ENCODE peak calls at places on chromosome 15, in ten cellular contexts. U, R, N, B, I, D, T, O, Y and G are unnamed samples.

GRCh38 chr15:70653426-70653825 is 109.9 kb downstream of the UACA start:
- DNase-seq in U (no peak), R (no peak), N (no peak), B (no peak), I (no peak), D (no peak), T (no peak), O (no peak), Y (no peak), G (no peak)

GRCh38 chr15:64460737-64461576 is 579 bp downstream of the ZNF609 start:
- DNase-seq in U (peak), R (peak), N (peak), B (peak), I (peak), D (peak), T (peak), O (peak), Y (no peak), G (peak)

GRCh38 chr15:98643104-98643503 is 5.2 kb upstream of the IGF1R start:
- DNase-seq in U (no peak), R (no peak), N (no peak), B (no peak), I (no peak), D (no peak), T (no peak), O (no peak), Y (no peak), G (no peak)

GRCh38 chr15:77642793-77643430 is 10.2 kb upstream of the LINGO1 start:
- DNase-seq in U (no peak), R (no peak), N (no peak), B (no peak), I (no peak), D (no peak), T (no peak), O (no peak), Y (no peak), G (no peak)

GRCh38 chr15:40855706-40856234 is 11.9 kb downstream of the SPINT1 start:
- DNase-seq in U (no peak), R (no peak), N (no peak), B (no peak), I (no peak), D (no peak), T (no peak), O (no peak), Y (no peak), G (no peak)

GRCh38 chr15:70947369-70948335 is 55.0 kb downstream of the LRRC49 start:
- DNase-seq in U (no peak), R (no peak), N (no peak), B (no peak), I (no peak), D (no peak), T (no peak), O (no peak), Y (no peak), G (no peak)

GRCh38 chr15:99264125-99264524 is 12.8 kb downstream of the LRRC28 start:
- DNase-seq in U (no peak), R (no peak), N (no peak), B (no peak), I (no peak), D (no peak), T (no peak), O (no peak), Y (no peak), G (no peak)

GRCh38 chr15:52255008-52255407 is 40.6 kb downstream of the MYO5C start:
- DNase-seq in U (peak), R (no peak), N (no peak), B (no peak), I (no peak), D (no peak), T (no peak), O (no peak), Y (no peak), G (no peak)

GRCh38 chr15:27906802-27907201 is 192.3 kb downstream of the OCA2 start:
- DNase-seq in U (no peak), R (no peak), N (no peak), B (no peak), I (no peak), D (no peak), T (no peak), O (no peak), Y (no peak), G (no peak)

GRCh38 chr15:68797589-68798377 is 22.9 kb downstream of the ANP32A start:
- DNase-seq in U (no peak), R (no peak), N (peak), B (no peak), I (no peak), D (no peak), T (no peak), O (no peak), Y (no peak), G (no peak)

GRCh38 chr15:44775923-44776322 is 39.6 kb downstream of the TRIM69 start:
- DNase-seq in U (no peak), R (no peak), N (peak), B (no peak), I (no peak), D (peak), T (no peak), O (no peak), Y (no peak), G (no peak)

GRCh38 chr15:34799149-34799824 is 3.9 kb upstream of the ACTC1 start:
- DNase-seq in U (no peak), R (no peak), N (no peak), B (no peak), I (peak), D (peak), T (no peak), O (peak), Y (peak), G (no peak)

GRCh38 chr15:98953000-98953776 is 54.4 kb downstream of the PGPEP1L start:
- DNase-seq in U (no peak), R (no peak), N (no peak), B (no peak), I (no peak), D (no peak), T (no peak), O (no peak), Y (no peak), G (no peak)

GRCh38 chr15:62392411-62392810 is 227.3 kb upstream of the C2CD4B start:
- DNase-seq in U (peak), R (no peak), N (no peak), B (no peak), I (peak), D (peak), T (no peak), O (peak), Y (peak), G (no peak)

GRCh38 chr15:71002321-71002720 is 109.7 kb downstream of the LRRC49 start:
- DNase-seq in U (peak), R (no peak), N (no peak), B (no peak), I (no peak), D (no peak), T (no peak), O (no peak), Y (no peak), G (no peak)

GRCh38 chr15:68983821-68984517 is 30.5 kb upstream of the NOX5 start:
- DNase-seq in U (no peak), R (no peak), N (no peak), B (no peak), I (no peak), D (no peak), T (no peak), O (no peak), Y (no peak), G (no peak)

GRCh38 chr15:51708013-51708412 is 26.7 kb downstream of the SCG3 start:
- DNase-seq in U (no peak), R (no peak), N (no peak), B (no peak), I (no peak), D (no peak), T (no peak), O (no peak), Y (no peak), G (no peak)

GRCh38 chr15:70480196-70480856 is 283.0 kb downstream of the UACA start:
- DNase-seq in U (no peak), R (no peak), N (no peak), B (peak), I (no peak), D (no peak), T (no peak), O (no peak), Y (no peak), G (no peak)

GRCh38 chr15:38660726-38661125 is 96.1 kb upstream of the RASGRP1 start:
- DNase-seq in U (no peak), R (no peak), N (no peak), B (no peak), I (no peak), D (no peak), T (no peak), O (no peak), Y (no peak), G (no peak)

GRCh38 chr15:40702077-40702476 is 7.1 kb downstream of the RAD51 start:
- DNase-seq in U (no peak), R (no peak), N (no peak), B (no peak), I (no peak), D (no peak), T (no peak), O (no peak), Y (no peak), G (no peak)

GRCh38 chr15:100627789-100628395 is 25.5 kb downstream of the ASB7 start:
- DNase-seq in U (peak), R (no peak), N (peak), B (peak), I (peak), D (peak), T (peak), O (peak), Y (peak), G (peak)

GRCh38 chr15:37099321-37100108 is 834 bp downstream of the MEIS2 start:
- DNase-seq in U (peak), R (no peak), N (no peak), B (no peak), I (no peak), D (no peak), T (peak), O (peak), Y (peak), G (no peak)

GRCh38 chr15:56051700-56052099 is 58.3 kb upstream of the NEDD4 start:
- DNase-seq in U (no peak), R (no peak), N (no peak), B (no peak), I (no peak), D (no peak), T (no peak), O (no peak), Y (no peak), G (no peak)

GRCh38 chr15:56972426-56972825 is 54.0 kb downstream of the TCF12 start:
- DNase-seq in U (no peak), R (no peak), N (no peak), B (no peak), I (no peak), D (no peak), T (no peak), O (no peak), Y (no peak), G (no peak)

GRCh38 chr15:101314301-101314700 is 19.3 kb upstream of the SNRPA1 start:
- DNase-seq in U (no peak), R (no peak), N (no peak), B (no peak), I (no peak), D (no peak), T (no peak), O (no peak), Y (no peak), G (no peak)

GRCh38 chr15:57547243-57547755 is 44.4 kb upstream of the MYZAP start:
- DNase-seq in U (no peak), R (no peak), N (no peak), B (no peak), I (no peak), D (no peak), T (no peak), O (no peak), Y (no peak), G (no peak)

GRCh38 chr15:51647128-51647562 is 24.6 kb upstream of the DMXL2 start:
- DNase-seq in U (peak), R (no peak), N (peak), B (no peak), I (no peak), D (no peak), T (peak), O (peak), Y (no peak), G (no peak)

GRCh38 chr15:80832676-80833075 is 53.5 kb downstream of the CEMIP start:
- DNase-seq in U (no peak), R (no peak), N (no peak), B (no peak), I (no peak), D (peak), T (no peak), O (no peak), Y (no peak), G (no peak)

GRCh38 chr15:61115679-61116078 is 113.4 kb downstream of the RORA start:
- DNase-seq in U (peak), R (no peak), N (no peak), B (no peak), I (no peak), D (no peak), T (no peak), O (no peak), Y (no peak), G (no peak)

GRCh38 chr15:87711011-87711410 is 545.5 kb downstream of the NTRK3 start:
- DNase-seq in U (no peak), R (no peak), N (no peak), B (no peak), I (no peak), D (no peak), T (no peak), O (no peak), Y (no peak), G (no peak)

GRCh38 chr15:40334941-40335795 is 5.6 kb downstream of the CCDC9B start:
- DNase-seq in U (no peak), R (no peak), N (no peak), B (no peak), I (no peak), D (no peak), T (no peak), O (no peak), Y (no peak), G (no peak)

GRCh38 chr15:85950101-85950500 is 129.6 kb upstream of the AGBL1 start:
- DNase-seq in U (no peak), R (no peak), N (no peak), B (no peak), I (no peak), D (no peak), T (no peak), O (peak), Y (no peak), G (no peak)

GRCh38 chr15:77028451-77029165 is 33.7 kb downstream of the PSTPIP1 start:
- DNase-seq in U (no peak), R (peak), N (no peak), B (no peak), I (no peak), D (no peak), T (no peak), O (no peak), Y (no peak), G (no peak)

GRCh38 chr15:74802862-74803447 is 9.7 kb upstream of the LMAN1L start:
- DNase-seq in U (no peak), R (no peak), N (no peak), B (no peak), I (no peak), D (no peak), T (no peak), O (no peak), Y (no peak), G (no peak)

GRCh38 chr15:68801572-68802148 is 19.0 kb downstream of the ANP32A start:
- DNase-seq in U (no peak), R (no peak), N (no peak), B (no peak), I (no peak), D (no peak), T (no peak), O (no peak), Y (no peak), G (no peak)

GRCh38 chr15:85542895-85543331 is 162.5 kb downstream of the AKAP13 start:
- DNase-seq in U (no peak), R (no peak), N (no peak), B (no peak), I (no peak), D (no peak), T (no peak), O (no peak), Y (no peak), G (no peak)

GRCh38 chr15:83435782-83436181 is 11.4 kb upstream of the SH3GL3 start:
- DNase-seq in U (no peak), R (no peak), N (no peak), B (no peak), I (no peak), D (no peak), T (no peak), O (no peak), Y (no peak), G (no peak)

GRCh38 chr15:26628879-26629529 is 143.9 kb downstream of the GABRB3 start:
- DNase-seq in U (peak), R (no peak), N (peak), B (no peak), I (peak), D (no peak), T (no peak), O (peak), Y (peak), G (no peak)